ENCODE peak calls at places on chromosomes 16 and 17, in five cellular contexts. S is thoracic aorta, L is fibroblast of lung, O is neural progenitor cell, X is right atrium auricular region. E is an unnamed sample.

GRCh38 chr17:51662204-51663056 is 402.1 kb downstream of the UTP18 start:
- DNase-seq in S (no peak), L (no peak), X (no peak), O (no peak), E (no peak)

GRCh38 chr17:38750312-38751121 is 2.0 kb upstream of the PSMB3 start:
- DNase-seq in O (peak; percentile 75), L (no peak), S (no peak), X (no peak), E (no peak)

GRCh38 chr17:76204277-76204676 is 36.0 kb downstream of the RNF157 start:
- DNase-seq in S (no peak), O (no peak), L (peak; percentile 60), X (no peak), E (no peak)

GRCh38 chr17:32298298-32298697 is 32.7 kb downstream of the RHBDL3 start:
- DNase-seq in O (no peak), S (no peak), X (no peak), L (peak; percentile 3), E (no peak)

GRCh38 chr17:81537343-81537855 is 9.2 kb downstream of the FSCN2 start:
- DNase-seq in O (peak; percentile 70), X (no peak), L (no peak), S (no peak), E (no peak)

GRCh38 chr16:88378401-88378800 is 4.4 kb upstream of the ZNF469 start:
- DNase-seq in L (no peak), S (no peak), O (no peak), X (no peak), E (no peak)

GRCh38 chr16:77916111-77916510 is 106.2 kb upstream of the CLEC3A start:
- DNase-seq in O (no peak), X (no peak), L (no peak), S (no peak), E (no peak)

GRCh38 chr17:16488572-16488997 is 3.4 kb downstream of the LRRC75A start:
- DNase-seq in L (no peak), S (no peak), O (no peak), X (no peak), E (no peak)

GRCh38 chr16:4679854-4680636 is 13.3 kb upstream of the NUDT16L1 start:
- DNase-seq in O (no peak), S (no peak), X (peak; percentile 74), L (peak; percentile 80), E (peak; percentile 84)

GRCh38 chr17:43881758-43882505 is 25.4 kb downstream of the MPP2 start:
- DNase-seq in S (no peak), X (no peak), L (no peak), O (no peak), E (no peak)

GRCh38 chr16:13919330-13919682 is 648 bp upstream of the ERCC4 start:
- DNase-seq in S (no peak), X (no peak), L (peak; percentile 70), O (peak; percentile 42), E (no peak)

GRCh38 chr17:15279011-15279477 is 13.9 kb upstream of the PMP22 start:
- DNase-seq in L (peak; percentile 60), X (no peak), S (no peak), O (no peak), E (no peak)

GRCh38 chr17:57665696-57666095 is 79.4 kb downstream of the CCDC182 start:
- DNase-seq in O (peak; percentile 26), X (no peak), S (no peak), L (no peak), E (peak; percentile 21)

GRCh38 chr17:62692721-62693431 is 65.4 kb downstream of the MRC2 start:
- DNase-seq in X (no peak), O (peak; percentile 63), L (peak; percentile 37), S (no peak), E (no peak)

GRCh38 chr16:75566889-75567255 is 693 bp downstream of the GABARAPL2 start:
- DNase-seq in O (peak; percentile 43), X (no peak), L (no peak), S (no peak), E (peak; percentile 29)

GRCh38 chr17:29212681-29213121 is 32.5 kb upstream of the MYO18A start:
- DNase-seq in X (no peak), L (no peak), S (no peak), O (no peak), E (no peak)

GRCh38 chr16:3458852-3459361 is 15.4 kb downstream of the NAA60 start:
- DNase-seq in X (no peak), O (no peak), S (no peak), L (peak; percentile 39), E (peak; percentile 60)

GRCh38 chr16:27169511-27170071 is 33.7 kb upstream of the KDM8 start:
- DNase-seq in X (no peak), L (peak; percentile 69), O (peak; percentile 29), S (no peak), E (no peak)

GRCh38 chr17:44067547-44067945 is 1.1 kb upstream of the LSM12 start:
- DNase-seq in X (no peak), O (no peak), S (no peak), L (no peak), E (no peak)

GRCh38 chr16:87706278-87707000 is 59.3 kb downstream of the KLHDC4 start:
- DNase-seq in O (peak; percentile 52), L (no peak), S (no peak), X (no peak), E (no peak)

DNA sequence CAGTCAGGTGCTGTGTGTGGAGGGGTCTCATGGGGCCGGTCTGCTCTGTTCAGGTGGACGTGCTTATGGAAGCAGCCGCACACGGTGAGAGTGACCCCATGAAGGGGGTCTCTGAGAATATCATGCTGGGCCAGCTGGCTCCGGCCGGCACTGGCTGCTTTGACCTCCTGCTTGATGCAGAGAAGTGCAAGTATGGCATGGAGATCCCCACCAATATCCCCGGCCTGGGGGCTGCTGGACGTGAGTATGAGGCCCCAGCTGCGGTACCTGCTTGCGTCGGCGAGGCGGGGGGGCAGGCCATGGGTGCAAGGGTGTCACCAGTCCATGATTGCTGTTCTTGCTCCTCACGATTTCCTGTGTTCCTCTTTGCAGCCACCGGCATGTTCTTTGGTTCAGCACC is 27.9 kb downstream of the POLR2A start:
- DNase-seq in L (no peak), O (no peak), X (no peak), S (no peak), E (no peak)
- TF ChIP-seq CTCF in L (no peak), O (no peak), X (no peak), S (no peak), E (no peak)

GRCh38 chr17:50642722-50643656 is 8.3 kb downstream of the ABCC3 start:
- DNase-seq in L (no peak), X (no peak), O (no peak), S (no peak), E (peak; percentile 83)

GRCh38 chr17:50641339-50641725 is 6.7 kb downstream of the ABCC3 start:
- DNase-seq in X (no peak), O (no peak), L (no peak), S (no peak), E (no peak)

GRCh38 chr17:50638851-50639767 is 4.4 kb downstream of the ABCC3 start:
- DNase-seq in L (peak; percentile 95), S (peak; percentile 93), X (peak; percentile 94), O (no peak), E (peak; percentile 97)

GRCh38 chr17:50642071-50642721 is 7.5 kb downstream of the ABCC3 start:
- DNase-seq in L (no peak), O (no peak), X (no peak), S (no peak), E (no peak)

DNA sequence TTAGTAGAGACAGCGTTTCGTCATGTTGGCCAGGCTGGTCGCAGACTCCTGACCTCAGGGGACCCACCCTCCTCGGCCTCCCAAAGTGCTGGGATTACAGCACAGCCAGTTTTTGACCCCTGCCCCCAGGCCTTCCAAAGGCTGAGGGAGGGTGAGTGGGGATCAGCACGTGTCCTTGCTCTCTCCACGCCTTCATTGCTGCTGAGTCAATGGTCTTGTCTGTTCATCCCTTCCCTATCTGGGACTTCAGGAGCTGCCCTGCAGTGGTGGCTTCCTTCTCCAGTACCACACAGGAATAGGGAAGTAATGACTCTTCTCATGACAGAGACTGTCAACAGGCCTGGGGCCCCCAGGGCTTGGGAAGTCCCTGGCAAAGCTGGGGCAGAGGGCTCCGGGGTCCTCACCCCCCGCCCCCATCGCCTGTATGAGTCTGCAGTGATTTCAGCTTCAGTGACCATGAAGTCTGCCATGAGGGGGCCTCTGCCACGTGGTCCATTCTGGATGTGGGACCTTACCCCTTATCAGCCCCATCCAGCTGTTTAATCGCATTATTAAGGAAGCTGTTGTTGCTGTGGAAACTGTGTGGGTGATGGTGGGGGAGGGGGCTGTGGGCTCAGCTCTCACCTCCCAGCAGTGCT is 6.1 kb downstream of the ABCC3 start:
- DNase-seq in X (no peak), S (no peak), O (no peak), L (peak; percentile 57), E (peak; percentile 76)
- H3K4me1 ChIP-seq in X (no peaks in the 10 kb centered on the region), S (peaks cover 38% of the 10 kb centered on the region), O (peaks cover 14% of the 10 kb centered on the region), L (peaks cover 25% of the 10 kb centered on the region), E (peaks cover 78% of the 10 kb centered on the region)

GRCh38 chr17:82553210-82553930 is 33.8 kb downstream of the FOXK2 start:
- DNase-seq in O (no peak), S (no peak), L (no peak), X (no peak), E (peak; percentile 84)

GRCh38 chr17:82552580-82552979 is 33.0 kb downstream of the FOXK2 start:
- DNase-seq in O (no peak), X (no peak), L (no peak), S (no peak), E (no peak)

GRCh38 chr17:82547981-82548380 is 28.4 kb downstream of the FOXK2 start:
- DNase-seq in L (no peak), S (no peak), O (no peak), X (no peak), E (no peak)

GRCh38 chr17:82548681-82549303 is 29.3 kb downstream of the FOXK2 start:
- DNase-seq in L (no peak), O (no peak), S (no peak), X (no peak), E (peak; percentile 60)

GRCh38 chr17:82551779-82552457 is 32.4 kb downstream of the FOXK2 start:
- DNase-seq in X (peak; percentile 85), L (peak; percentile 69), S (peak; percentile 24), O (peak; percentile 39), E (peak; percentile 77)
- TF ChIP-seq CTCF in X (peak; percentile 87), L (peak; percentile 79), S (peak; percentile 84), O (peak; percentile 50), E (peak; percentile 79)

GRCh38 chr16:64659863-64660262 is 462.0 kb downstream of the CDH11 start:
- DNase-seq in O (no peak), L (no peak), S (no peak), X (no peak), E (no peak)

GRCh38 chr16:64656471-64656870 is 465.4 kb downstream of the CDH11 start:
- DNase-seq in S (no peak), L (no peak), X (no peak), O (no peak), E (no peak)

GRCh38 chr16:64654137-64654652 is 467.7 kb downstream of the CDH11 start:
- DNase-seq in S (no peak), O (no peak), X (no peak), L (peak; percentile 51), E (no peak)

GRCh38 chr16:64657316-64658011 is 464.4 kb downstream of the CDH11 start:
- DNase-seq in O (no peak), X (no peak), S (no peak), L (no peak), E (no peak)
- H3K4me1 ChIP-seq in O (no peaks in the 10 kb centered on the region), X (no peaks in the 10 kb centered on the region), S (no peaks in the 10 kb centered on the region), L (no peaks in the 10 kb centered on the region), E (no peaks in the 10 kb centered on the region)

DNA sequence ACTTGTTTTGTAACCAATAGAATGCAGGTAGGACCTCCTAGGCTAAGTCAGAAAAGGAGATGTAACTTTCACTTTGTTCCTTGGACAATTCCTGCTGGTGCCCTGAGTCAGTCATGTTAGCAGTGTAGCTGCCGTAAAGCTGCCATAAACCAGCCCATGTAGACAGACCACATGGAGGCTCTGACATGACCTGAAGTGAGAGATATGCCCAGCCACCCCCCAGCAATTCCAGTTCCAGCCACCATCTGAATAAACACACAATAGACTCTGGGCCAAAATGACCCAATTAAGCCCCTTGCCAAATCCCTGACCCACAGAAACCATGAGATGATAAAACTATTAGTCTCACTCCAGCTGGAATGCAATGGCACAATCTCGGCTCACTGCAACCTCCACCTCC is 20.6 kb downstream of the SMURF2 start:
- DNase-seq in O (no peak), X (no peak), S (no peak), L (peak; percentile 85), E (peak; percentile 70)
- TF ChIP-seq CTCF in O (no peak), X (no peak), S (no peak), L (no peak), E (no peak)